ENCODE peak calls at places on chromosomes 2 and 18, in eight cellular contexts. D is M059J, X is kidney, P is H9, Q is adipocyte, B is epithelial cell of esophagus, C is dorsolateral prefrontal cortex, E is IMR-90. O is an unnamed sample.

GRCh38 chr2:68741238-68741637 is 6.6 kb downstream of the ARHGAP25 start:
- DNase-seq in D (peak), X (no peak), P (no peak), Q (no peak), B (peak), C (no peak), E (no peak), O (peak)

GRCh38 chr2:96903809-96904208 is 33.9 kb upstream of the SEMA4C start:
- DNase-seq in D (no peak), X (no peak), P (no peak), Q (no peak), B (no peak), C (no peak), E (no peak), O (no peak)

GRCh38 chr18:3623769-3624545 is 174.0 kb downstream of the TGIF1 start:
- DNase-seq in D (peak), X (peak), P (peak), Q (peak), B (peak), C (peak), E (peak), O (peak)

GRCh38 chr2:237184192-237184922 is 98.7 kb downstream of the COPS8 start:
- DNase-seq in D (peak), X (no peak), P (no peak), Q (peak), B (peak), C (no peak), E (peak), O (peak)

GRCh38 chr2:65382776-65383357 is 49.5 kb downstream of the SPRED2 start:
- DNase-seq in D (no peak), X (peak), P (peak), Q (peak), B (peak), C (peak), E (peak), O (peak)

GRCh38 chr2:147294825-147295392 is 549.9 kb upstream of the ACVR2A start:
- DNase-seq in D (peak), X (no peak), P (no peak), Q (no peak), B (peak), C (no peak), E (no peak), O (peak)

GRCh38 chr18:35005963-35006577 is 35.1 kb upstream of the MAPRE2 start:
- DNase-seq in D (peak), X (no peak), P (no peak), Q (peak), B (peak), C (no peak), E (peak), O (peak)

GRCh38 chr2:64681479-64681967 is 27.8 kb upstream of the SERTAD2 start:
- DNase-seq in D (no peak), X (no peak), P (no peak), Q (no peak), B (no peak), C (no peak), E (no peak), O (no peak)

GRCh38 chr2:238821391-238821790 is 26.5 kb upstream of the TWIST2 start:
- DNase-seq in D (peak), X (no peak), P (no peak), Q (no peak), B (no peak), C (no peak), E (peak), O (peak)

GRCh38 chr18:74515620-74516231 is 18.6 kb upstream of the CNDP1 start:
- DNase-seq in D (no peak), X (peak), P (no peak), Q (no peak), B (no peak), C (no peak), E (no peak), O (no peak)

GRCh38 chr2:64114063-64114911 is 29.9 kb downstream of the PELI1 start:
- DNase-seq in D (peak), X (no peak), P (no peak), Q (peak), B (peak), C (no peak), E (peak), O (peak)

GRCh38 chr2:135916232-135916631 is 40.0 kb upstream of the MCM6 start:
- DNase-seq in D (peak), X (no peak), P (no peak), Q (peak), B (peak), C (no peak), E (peak), O (peak)

GRCh38 chr2:55418512-55419235 is 982 bp downstream of the CCDC88A start:
- DNase-seq in D (peak), X (no peak), P (no peak), Q (no peak), B (peak), C (no peak), E (no peak), O (peak)

GRCh38 chr2:11658623-11659475 is 11.1 kb downstream of the NTSR2 start:
- DNase-seq in D (no peak), X (no peak), P (no peak), Q (no peak), B (no peak), C (no peak), E (no peak), O (no peak)

GRCh38 chr2:118197011-118197695 is 108.9 kb downstream of the INSIG2 start:
- DNase-seq in D (peak), X (no peak), P (peak), Q (peak), B (peak), C (no peak), E (peak), O (peak)

GRCh38 chr2:173218331-173219056 is 136.2 kb upstream of the CDCA7 start:
- DNase-seq in D (no peak), X (no peak), P (peak), Q (peak), B (no peak), C (no peak), E (peak), O (no peak)

GRCh38 chr18:31438402-31438801 is 9.1 kb upstream of the DSG3 start:
- DNase-seq in D (no peak), X (no peak), P (no peak), Q (no peak), B (no peak), C (no peak), E (no peak), O (no peak)

GRCh38 chr18:24862225-24862893 is 401.9 kb downstream of the HRH4 start:
- DNase-seq in D (peak), X (no peak), P (peak), Q (peak), B (no peak), C (no peak), E (no peak), O (no peak)

GRCh38 chr18:56076735-56077134 is 488.7 kb upstream of the TCF4 start:
- DNase-seq in D (peak), X (no peak), P (no peak), Q (no peak), B (no peak), C (no peak), E (peak), O (no peak)

GRCh38 chr18:389658-390357 is 110.7 kb downstream of the COLEC12 start:
- DNase-seq in D (peak), X (no peak), P (peak), Q (no peak), B (no peak), C (no peak), E (peak), O (no peak)

GRCh38 chr2:20185176-20186022 is 39.5 kb downstream of the SDC1 start:
- DNase-seq in D (peak), X (peak), P (no peak), Q (no peak), B (peak), C (no peak), E (peak), O (peak)

GRCh38 chr2:88642278-88642677 is 15.0 kb upstream of the EIF2AK3 start:
- DNase-seq in D (no peak), X (no peak), P (no peak), Q (no peak), B (no peak), C (no peak), E (peak), O (no peak)

GRCh38 chr2:56313541-56313940 is 129.8 kb downstream of the CCDC85A start:
- DNase-seq in D (peak), X (no peak), P (no peak), Q (no peak), B (no peak), C (peak), E (no peak), O (no peak)

GRCh38 chr2:240523451-240524281 is 34.1 kb downstream of the ANKMY1 start:
- DNase-seq in D (no peak), X (no peak), P (no peak), Q (no peak), B (no peak), C (no peak), E (no peak), O (no peak)

GRCh38 chr2:126642031-126642430 is 13.9 kb upstream of the GYPC start:
- DNase-seq in D (no peak), X (no peak), P (no peak), Q (no peak), B (no peak), C (no peak), E (no peak), O (no peak)

GRCh38 chr2:157830696-157831570 is 45.2 kb downstream of the ACVR1 start:
- DNase-seq in D (peak), X (no peak), P (no peak), Q (peak), B (peak), C (no peak), E (peak), O (peak)

GRCh38 chr2:110853516-110853915 is 121.1 kb downstream of the ACOXL start:
- DNase-seq in D (peak), X (no peak), P (peak), Q (peak), B (peak), C (no peak), E (peak), O (peak)

O was measured in MCF 10A.